ENCODE peak calls at places on chromosome 12, in eight cellular contexts. T is foreskin fibroblast, B is GM23248, G is psoas muscle, R is ovary, I is cardiac fibroblast, Y is fibroblast of villous mesenchyme, E is cardiac muscle cell. H is an unnamed sample.

GRCh38 chr12:106093246-106093645 is 45.5 kb downstream of the NUAK1 start:
- DNase-seq in G (no peak), R (no peak), T (no peak), Y (no peak), I (no peak), E (no peak), B (peak; percentile 35), H (peak; percentile 58)

GRCh38 chr12:62658910-62659309 is 192.3 kb downstream of the MON2 start:
- DNase-seq in B (peak; percentile 41), T (no peak), E (no peak), G (no peak), I (no peak), R (no peak), Y (no peak), H (no peak)

GRCh38 chr12:2163172-2163927 is 110.6 kb downstream of the CACNA1C start:
- DNase-seq in E (peak; percentile 98), R (peak; percentile 94), I (peak; percentile 89), B (peak; percentile 96), T (peak; percentile 38), G (peak; percentile 91), Y (peak; percentile 83), H (peak; percentile 71)

GRCh38 chr12:57320639-57321038 is 69.7 kb upstream of the STAC3 start:
- DNase-seq in G (no peak), Y (no peak), E (no peak), R (no peak), B (no peak), T (no peak), I (no peak), H (no peak)

GRCh38 chr12:127729381-127729780 is 537.6 kb upstream of the TMEM132C start:
- DNase-seq in B (peak; percentile 13), Y (peak; percentile 32), G (no peak), E (no peak), T (no peak), I (no peak), R (no peak), H (peak; percentile 2)

GRCh38 chr12:82708507-82708906 is 21.8 kb downstream of the TMTC2 start:
- DNase-seq in G (no peak), R (peak; percentile 74), E (peak; percentile 61), B (peak; percentile 17), Y (no peak), I (no peak), T (no peak), H (peak; percentile 30)

GRCh38 chr12:4830568-4830967 is 79.1 kb upstream of the KCNA1 start:
- DNase-seq in R (no peak), E (peak; percentile 35), Y (no peak), B (no peak), I (no peak), T (no peak), G (no peak), H (no peak)

GRCh38 chr12:49339464-49339861 is 2.5 kb upstream of the C1QL4 start:
- DNase-seq in I (no peak), B (no peak), T (no peak), Y (no peak), E (no peak), R (no peak), G (no peak), H (no peak)

GRCh38 chr12:73180734-73181133 is 908.6 kb downstream of the TRHDE start:
- DNase-seq in R (no peak), B (no peak), I (no peak), Y (no peak), E (no peak), G (no peak), T (no peak), H (no peak)

GRCh38 chr12:104458645-104459555 is 2.2 kb downstream of the CHST11 start:
- DNase-seq in Y (no peak), B (peak; percentile 59), G (peak; percentile 53), R (peak; percentile 44), T (no peak), E (peak; percentile 46), I (peak; percentile 31), H (peak; percentile 31)

GRCh38 chr12:132154941-132155770 is 10.9 kb downstream of the NOC4L start:
- DNase-seq in E (peak; percentile 14), B (peak; percentile 30), R (no peak), T (no peak), G (peak; percentile 46), Y (no peak), I (no peak), H (no peak)

GRCh38 chr12:13340149-13340548 is 143.6 kb downstream of the EMP1 start:
- DNase-seq in I (peak; percentile 91), E (no peak), R (no peak), Y (no peak), B (peak; percentile 23), G (no peak), T (no peak), H (no peak)

GRCh38 chr12:29149691-29150382 is 759 bp downstream of the FAR2 start:
- DNase-seq in B (no peak), G (no peak), R (no peak), I (no peak), T (no peak), E (no peak), Y (no peak), H (no peak)

GRCh38 chr12:54421175-54421872 is 2.3 kb upstream of the ITGA5 start:
- DNase-seq in E (peak; percentile 47), B (peak; percentile 70), I (peak; percentile 84), G (peak; percentile 90), Y (no peak), T (peak; percentile 67), R (peak; percentile 59), H (no peak)

GRCh38 chr12:54215990-54216579 is 27.3 kb upstream of the SMUG1 start:
- DNase-seq in Y (no peak), T (no peak), G (no peak), E (no peak), B (no peak), I (no peak), R (peak; percentile 68), H (no peak)

GRCh38 chr12:91377456-91377855 is 194.8 kb upstream of the DCN start:
- DNase-seq in B (peak; percentile 29), G (no peak), Y (no peak), E (no peak), I (no peak), R (no peak), T (no peak), H (peak; percentile 22)

GRCh38 chr12:127012109-127012508 is 1254.9 kb upstream of the TMEM132C start:
- DNase-seq in E (no peak), T (no peak), B (no peak), R (no peak), I (no peak), Y (no peak), G (no peak), H (no peak)

GRCh38 chr12:85626031-85626781 is 210.0 kb downstream of the RASSF9 start:
- DNase-seq in E (peak; percentile 90), B (peak; percentile 88), I (peak; percentile 88), R (no peak), Y (peak; percentile 79), G (no peak), T (peak; percentile 72), H (peak; percentile 92)

GRCh38 chr12:67981236-67982164 is 7.7 kb upstream of the IFNG-AS1 start:
- DNase-seq in G (no peak), E (peak; percentile 50), I (peak; percentile 90), Y (peak; percentile 63), B (peak; percentile 95), T (peak; percentile 90), R (no peak), H (peak; percentile 93)

GRCh38 chr12:14272954-14273910 is 92.2 kb upstream of the ATF7IP start:
- DNase-seq in G (no peak), E (no peak), Y (no peak), T (no peak), R (no peak), I (no peak), B (no peak), H (peak; percentile 63)

GRCh38 chr12:65881965-65882413 is 57.7 kb downstream of the HMGA2 start:
- DNase-seq in B (peak; percentile 81), Y (peak; percentile 72), G (peak; percentile 91), E (peak; percentile 91), I (peak; percentile 61), T (peak; percentile 42), R (peak; percentile 90), H (peak; percentile 83)

GRCh38 chr12:76554411-76555225 is 5.0 kb downstream of the OSBPL8 start:
- DNase-seq in R (no peak), G (no peak), I (no peak), B (no peak), T (no peak), E (no peak), Y (no peak), H (no peak)

GRCh38 chr12:81257952-81258551 is 180.2 kb downstream of the ACSS3 start:
- DNase-seq in G (no peak), Y (peak; percentile 54), R (no peak), I (peak; percentile 71), E (peak; percentile 67), B (peak; percentile 63), T (peak; percentile 21), H (peak; percentile 73)

GRCh38 chr12:46556820-46557524 is 184.4 kb upstream of the SLC38A2 start:
- DNase-seq in Y (peak; percentile 71), R (no peak), I (peak; percentile 95), G (no peak), E (peak; percentile 49), B (peak; percentile 97), T (peak; percentile 91), H (peak; percentile 87)
- H3K4me3 ChIP-seq in Y (no peak overlapping the region), R (no peak overlapping the region), I (no peak overlapping the region), G (no peak overlapping the region), E (no peak overlapping the region), B (peak overlapping the region; percentile 51), T (no peak overlapping the region), H (no peak overlapping the region)

DNA sequence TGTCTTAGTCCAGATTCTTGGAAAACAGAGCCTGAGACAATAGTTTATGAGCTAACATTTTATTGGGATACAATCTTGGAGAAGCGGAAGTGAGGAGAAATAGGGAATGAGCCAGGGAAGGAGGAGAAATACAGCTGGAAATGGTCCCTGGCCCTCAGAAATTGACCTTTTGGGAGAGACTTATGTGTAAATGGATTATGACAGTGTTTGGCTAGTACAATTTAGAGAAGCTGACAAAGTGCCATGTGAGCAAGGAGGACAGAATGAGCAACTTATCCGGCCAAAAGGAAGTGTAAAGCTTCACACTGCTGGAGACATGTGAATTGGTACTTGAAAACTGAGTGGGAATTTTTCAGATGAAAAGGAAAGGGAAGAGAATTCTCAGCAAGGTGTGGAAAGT is 2.9 kb downstream of the GLIPR1 start:
- DNase-seq in E (peak; percentile 21), Y (no peak), R (no peak), I (no peak), G (no peak), B (peak; percentile 33), T (peak; percentile 18), H (no peak)
- H3K4me3 ChIP-seq in E (no peak overlapping the region), Y (no peak overlapping the region), R (no peak overlapping the region), I (no peak overlapping the region), G (peak overlapping the region; percentile 62), B (peak overlapping the region; percentile 86), T (peak overlapping the region; percentile 1), H (peak overlapping the region; percentile 26)

GRCh38 chr12:52233462-52234141 is 559 bp downstream of the KRT7 start:
- DNase-seq in B (no peak), R (no peak), E (no peak), G (no peak), I (no peak), Y (no peak), T (no peak), H (no peak)
- H3K4me3 ChIP-seq in B (no peak overlapping the region), R (no peak overlapping the region), E (no peak overlapping the region), G (no peak overlapping the region), I (no peak overlapping the region), Y (no peak overlapping the region), T (no peak overlapping the region), H (peak overlapping the region; percentile 51)

DNA sequence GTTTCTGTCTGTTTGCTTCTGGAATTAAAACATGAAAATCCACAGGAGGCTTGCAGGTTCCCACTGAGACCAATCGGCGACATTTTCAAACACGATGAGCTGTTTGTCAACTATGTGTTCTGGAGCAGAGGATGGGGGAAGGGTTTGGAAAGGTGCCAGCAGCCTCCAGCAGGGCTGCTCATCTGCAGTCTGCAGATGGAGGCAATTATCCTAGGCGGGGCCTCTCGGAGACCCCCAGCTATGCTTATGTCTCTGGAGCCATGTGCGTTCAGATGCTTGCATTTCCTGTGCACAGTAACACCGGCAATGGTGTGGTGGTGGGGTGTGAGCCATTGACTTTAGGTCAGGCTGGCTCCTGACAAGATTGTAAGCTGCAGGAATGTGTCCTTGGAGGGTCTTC is 51.7 kb downstream of the RPH3A start:
- DNase-seq in T (peak; percentile 45), B (no peak), E (peak; percentile 10), G (no peak), Y (no peak), I (peak; percentile 43), R (no peak), H (peak; percentile 75)
- H3K4me3 ChIP-seq in T (no peak overlapping the region), B (no peak overlapping the region), E (no peak overlapping the region), G (no peak overlapping the region), Y (no peak overlapping the region), I (no peak overlapping the region), R (no peak overlapping the region), H (no peak overlapping the region)